ENCODE peak calls at places on chromosomes 11 and 22, in ten cellular contexts. D is HCT116, M is tibial nerve, E is upper lobe of left lung, F is spleen, T is Caco-2, P is esophagus squamous epithelium, R is neural progenitor cell, K is mucosa of descending colon, J is right lobe of liver. V is an unnamed sample. For H3K4me1, the result is how much of the 10 kb centered on the place peaks cover.

GRCh38 chr11:1485504-1485885 is 1.1 kb downstream of the MOB2 start:
- DNase-seq in T (no peak), D (no peak), R (no peak), M (no peak), J (peak), E (peak), K (peak), F (peak), P (no peak), V (no peak)

GRCh38 chr11:111422494-111423249 is 43.6 kb upstream of the POU2AF1 start:
- DNase-seq in D (peak), M (peak), E (peak), R (peak), K (no peak), F (peak), J (peak), T (peak), P (no peak), V (peak)

GRCh38 chr11:9254416-9254815 is 10.7 kb downstream of the DENND5A start:
- DNase-seq in K (no peak), M (no peak), D (no peak), T (no peak), F (no peak), P (no peak), E (no peak), R (no peak), J (no peak), V (no peak)

GRCh38 chr11:68750988-68751325 is 363 bp downstream of the TESMIN start:
- DNase-seq in P (no peak), D (no peak), R (no peak), K (no peak), M (no peak), E (peak), F (no peak), J (peak), T (peak), V (peak)

GRCh38 chr11:7955191-7955590 is 10.1 kb downstream of the NLRP10 start:
- DNase-seq in F (no peak), E (no peak), P (no peak), J (no peak), K (no peak), T (no peak), R (no peak), M (no peak), D (no peak), V (no peak)

GRCh38 chr11:20207781-20208621 is 47.7 kb upstream of the DBX1 start:
- DNase-seq in E (peak), J (no peak), F (no peak), M (no peak), P (no peak), K (no peak), R (peak), T (no peak), D (no peak), V (peak)

GRCh38 chr22:40533712-40534378 is 102.7 kb downstream of the MRTFA start:
- DNase-seq in F (no peak), T (no peak), P (no peak), M (peak), E (no peak), D (no peak), R (peak), J (no peak), K (no peak), V (no peak)

GRCh38 chr22:43817402-43817801 is 5.3 kb upstream of the EFCAB6 start:
- DNase-seq in T (no peak), D (no peak), P (no peak), J (no peak), F (no peak), K (no peak), R (no peak), M (no peak), E (no peak), V (no peak)

GRCh38 chr11:8309862-8310261 is 46.2 kb upstream of the LMO1 start:
- DNase-seq in M (no peak), F (no peak), R (no peak), K (no peak), E (no peak), D (no peak), P (no peak), T (peak), J (no peak), V (no peak)

GRCh38 chr22:49427341-49427740 is 400.3 kb downstream of the BRD1 start:
- DNase-seq in M (no peak), K (no peak), D (no peak), J (no peak), R (no peak), F (no peak), P (no peak), T (no peak), E (no peak), V (no peak)

GRCh38 chr11:26974068-26974790 is 19.7 kb upstream of the FIBIN start:
- DNase-seq in T (no peak), P (no peak), E (no peak), K (no peak), M (no peak), D (no peak), J (no peak), F (no peak), R (peak), V (no peak)

GRCh38 chr11:64608260-64608538 is 17.2 kb downstream of the SLC22A12 start:
- DNase-seq in K (no peak), R (no peak), T (no peak), D (no peak), F (no peak), J (no peak), P (no peak), E (no peak), M (no peak), V (no peak)

GRCh38 chr22:17057959-17058814 is 26.6 kb upstream of the IL17RA start:
- DNase-seq in J (peak), K (no peak), R (peak), F (no peak), M (peak), D (peak), T (peak), P (no peak), E (peak), V (peak)

GRCh38 chr11:94768602-94769511 is 701 bp downstream of the AMOTL1 start:
- DNase-seq in M (peak), D (no peak), K (no peak), F (peak), P (no peak), T (no peak), E (peak), R (peak), J (peak), V (peak)

GRCh38 chr11:1227551-1228182 is 4.8 kb downstream of the MUC5B start:
- DNase-seq in T (no peak), F (peak), K (no peak), D (no peak), M (no peak), P (no peak), J (peak), E (peak), R (no peak), V (peak)

GRCh38 chr11:6812391-6813005 is 13.0 kb upstream of the OR6A2 start:
- DNase-seq in R (peak), J (no peak), D (peak), P (no peak), F (no peak), K (no peak), E (no peak), T (peak), M (peak), V (peak)

GRCh38 chr22:50532353-50532700 is 2.5 kb upstream of the TYMP start:
- DNase-seq in J (no peak), M (no peak), P (no peak), R (peak), T (peak), F (no peak), K (peak), E (peak), D (no peak), V (no peak)

GRCh38 chr22:24230911-24231656 is 13.8 kb downstream of the GGT5 start:
- DNase-seq in P (no peak), K (no peak), F (peak), D (no peak), R (peak), M (no peak), E (peak), J (peak), T (no peak), V (peak)

GRCh38 chr11:75560644-75561043 is 1.4 kb upstream of the SERPINH1 start:
- DNase-seq in J (no peak), M (no peak), F (no peak), P (no peak), T (no peak), K (no peak), R (no peak), E (no peak), D (no peak), V (no peak)

GRCh38 chr22:48642550-48642949 is 1185.1 kb downstream of the BRD1 start:
- DNase-seq in M (no peak), F (no peak), K (no peak), P (no peak), D (no peak), J (no peak), T (no peak), R (no peak), E (no peak), V (no peak)

GRCh38 chr11:89521792-89522191 is 30.6 kb upstream of the NOX4 start:
- DNase-seq in R (no peak), E (no peak), F (no peak), D (no peak), J (no peak), P (no peak), K (no peak), T (no peak), M (no peak), V (no peak)

GRCh38 chr22:38843716-38844660 is at the start of gene NPTXR:
- DNase-seq in T (peak), K (no peak), D (no peak), M (no peak), R (peak), J (peak), F (no peak), E (peak), P (no peak), V (peak)

GRCh38 chr22:44033689-44034088 is 9.6 kb downstream of the PARVB start:
- DNase-seq in R (no peak), P (no peak), F (no peak), M (no peak), D (no peak), J (no peak), K (no peak), T (no peak), E (no peak), V (no peak)

GRCh38 chr11:28697920-28698827 is 590.0 kb downstream of the METTL15 start:
- DNase-seq in M (peak), J (peak), D (peak), T (peak), E (no peak), K (no peak), F (no peak), P (no peak), R (peak), V (peak)

GRCh38 chr11:59710136-59710847 is 3.4 kb downstream of the OR10V1 start:
- DNase-seq in P (no peak), J (no peak), F (no peak), T (no peak), K (no peak), D (no peak), M (no peak), R (no peak), E (no peak), V (no peak)

GRCh38 chr22:46971141-46971775 is 208.8 kb downstream of the TBC1D22A start:
- DNase-seq in F (no peak), P (no peak), T (no peak), R (peak), D (no peak), E (peak), J (peak), M (peak), K (no peak), V (peak)

GRCh38 chr11:2913029-2913431 is 16.2 kb downstream of the PHLDA2 start:
- DNase-seq in J (no peak), T (no peak), M (no peak), R (no peak), F (no peak), D (no peak), E (peak), K (no peak), P (no peak), V (peak)

GRCh38 chr11:42770444-42771065 is 541.2 kb upstream of the API5 start:
- DNase-seq in F (no peak), K (no peak), M (no peak), D (no peak), J (no peak), P (no peak), T (no peak), R (peak), E (no peak), V (peak)

GRCh38 chr11:79209540-79210266 is 231.1 kb downstream of the TENM4 start:
- DNase-seq in R (no peak), E (no peak), F (no peak), D (no peak), J (no peak), M (no peak), T (no peak), P (no peak), K (no peak), V (no peak)

GRCh38 chr22:30372915-30373314 is 14.3 kb downstream of the RNF215 start:
- DNase-seq in R (no peak), K (no peak), P (no peak), F (no peak), T (no peak), D (no peak), M (no peak), J (no peak), E (no peak), V (no peak)

GRCh38 chr11:65504671-65505433 is 6.0 kb downstream of the MALAT1 start:
- DNase-seq in D (no peak), P (no peak), F (no peak), J (no peak), M (no peak), R (no peak), T (no peak), K (peak), E (no peak), V (peak)

GRCh38 chr22:36737776-36738175 is 34.2 kb upstream of the CACNG2 start:
- DNase-seq in R (no peak), F (peak), K (peak), T (no peak), J (no peak), E (peak), M (peak), P (no peak), D (no peak), V (peak)
- H3K4me3 ChIP-seq in R (no peak), F (no peak), K (no peak), T (no peak), J (no peak), E (no peak), M (no peak), P (no peak), D (no peak), V (no peak)

GRCh38 chr22:25758316-25758715 is 16.3 kb downstream of the MYO18B start:
- DNase-seq in T (no peak), K (no peak), P (no peak), E (no peak), J (no peak), M (no peak), F (no peak), R (no peak), D (no peak), V (no peak)
- H3K4me1 ChIP-seq in T (under half), K (under half), P (under half), E (under half), J (under half), M (under half), F (under half), R (under half), D (under half), V (under half)

DNA sequence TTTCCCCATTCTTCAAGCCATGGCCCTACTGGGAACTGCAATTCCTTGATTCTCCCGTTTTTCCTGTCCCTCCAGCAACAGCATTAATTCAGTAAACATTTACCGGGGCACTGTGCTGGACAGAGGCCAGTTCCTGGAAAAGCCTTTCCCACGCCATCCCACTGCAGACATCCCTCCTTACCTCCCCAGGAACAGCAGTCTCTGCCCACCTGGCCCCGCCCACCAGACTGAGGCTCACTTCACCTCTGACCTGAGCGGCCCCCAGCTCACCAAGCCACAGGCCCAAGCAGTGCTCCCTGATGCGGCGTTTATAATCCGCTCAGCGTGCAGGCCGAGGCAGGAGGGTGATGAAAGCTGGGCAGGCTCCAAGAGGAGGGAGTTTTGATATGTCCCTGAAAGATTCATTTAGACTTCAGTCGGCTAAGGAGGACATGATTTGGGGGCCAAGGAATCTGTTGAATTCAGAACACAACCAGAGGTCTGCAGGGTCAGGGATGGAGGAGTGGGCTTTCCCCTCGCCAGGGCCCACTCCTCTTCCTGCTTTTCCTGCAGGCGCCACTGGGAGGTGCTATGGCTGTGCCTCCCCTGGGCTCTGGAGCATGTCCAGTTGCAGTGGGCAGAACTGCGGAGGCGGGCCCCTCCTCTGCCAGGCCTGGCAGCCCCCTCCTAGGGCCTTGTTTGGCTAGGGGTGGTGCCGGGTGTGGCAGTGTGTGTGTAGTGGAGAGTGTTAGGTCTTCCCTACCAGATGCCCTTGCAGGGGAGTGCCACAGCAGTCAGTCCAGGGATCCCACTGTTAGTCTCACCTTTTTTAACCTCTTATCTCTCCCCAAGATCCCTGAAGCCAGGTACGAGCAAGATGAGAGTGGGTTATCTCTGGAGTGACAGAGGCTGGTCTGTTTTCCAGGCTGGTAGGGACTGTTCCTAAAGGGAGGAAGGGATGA is 1.4 kb upstream of the TAGLN start:
- DNase-seq in F (no peak), D (no peak), R (peak), E (peak), M (no peak), P (no peak), K (no peak), T (no peak), J (no peak), V (peak)
- TF ChIP-seq CTCF in F (no peak), D (peak), R (peak), E (peak), M (no peak), P (no peak), K (peak), T (peak), J (no peak), V (peak)

DNA sequence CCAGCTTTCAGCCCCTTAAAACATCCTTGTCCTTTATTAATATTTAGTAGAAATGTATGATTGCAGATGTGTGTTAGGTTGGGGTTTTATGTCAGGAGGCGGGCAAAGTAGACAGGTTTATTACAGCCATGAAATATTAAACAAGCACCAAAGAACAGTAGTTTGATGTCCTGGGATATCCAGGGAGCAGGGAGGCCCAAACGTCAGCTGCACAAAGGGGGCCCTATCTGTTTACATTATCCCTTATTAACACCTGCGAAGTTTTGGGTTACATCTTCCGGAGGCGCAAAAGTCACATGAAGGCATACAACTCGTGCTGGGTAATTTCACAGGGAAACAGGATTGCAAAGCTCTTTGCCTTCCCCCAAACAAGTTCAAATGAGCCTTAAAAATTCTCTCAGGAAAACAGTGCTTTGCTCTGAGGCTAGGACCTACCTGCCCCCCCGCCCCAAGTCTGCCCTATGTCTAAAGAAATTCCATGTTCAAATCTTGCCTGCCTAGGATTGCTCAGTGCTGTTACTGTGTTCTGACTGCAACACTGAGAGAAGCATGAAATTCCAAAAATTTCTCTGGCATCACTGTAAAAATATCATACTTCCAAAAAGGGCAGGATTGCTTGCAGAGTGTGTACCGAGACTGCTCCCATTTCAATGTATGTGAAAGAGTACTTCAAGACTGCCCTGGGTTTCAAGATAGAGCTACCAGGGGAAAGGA is 8.9 kb downstream of the MN1 start:
- DNase-seq in K (no peak), R (no peak), E (no peak), J (no peak), F (no peak), P (no peak), D (no peak), T (no peak), M (no peak), V (no peak)
- H3K4me3 ChIP-seq in K (no peak), R (no peak), E (no peak), J (no peak), F (no peak), P (no peak), D (no peak), T (no peak), M (no peak), V (no peak)

DNA sequence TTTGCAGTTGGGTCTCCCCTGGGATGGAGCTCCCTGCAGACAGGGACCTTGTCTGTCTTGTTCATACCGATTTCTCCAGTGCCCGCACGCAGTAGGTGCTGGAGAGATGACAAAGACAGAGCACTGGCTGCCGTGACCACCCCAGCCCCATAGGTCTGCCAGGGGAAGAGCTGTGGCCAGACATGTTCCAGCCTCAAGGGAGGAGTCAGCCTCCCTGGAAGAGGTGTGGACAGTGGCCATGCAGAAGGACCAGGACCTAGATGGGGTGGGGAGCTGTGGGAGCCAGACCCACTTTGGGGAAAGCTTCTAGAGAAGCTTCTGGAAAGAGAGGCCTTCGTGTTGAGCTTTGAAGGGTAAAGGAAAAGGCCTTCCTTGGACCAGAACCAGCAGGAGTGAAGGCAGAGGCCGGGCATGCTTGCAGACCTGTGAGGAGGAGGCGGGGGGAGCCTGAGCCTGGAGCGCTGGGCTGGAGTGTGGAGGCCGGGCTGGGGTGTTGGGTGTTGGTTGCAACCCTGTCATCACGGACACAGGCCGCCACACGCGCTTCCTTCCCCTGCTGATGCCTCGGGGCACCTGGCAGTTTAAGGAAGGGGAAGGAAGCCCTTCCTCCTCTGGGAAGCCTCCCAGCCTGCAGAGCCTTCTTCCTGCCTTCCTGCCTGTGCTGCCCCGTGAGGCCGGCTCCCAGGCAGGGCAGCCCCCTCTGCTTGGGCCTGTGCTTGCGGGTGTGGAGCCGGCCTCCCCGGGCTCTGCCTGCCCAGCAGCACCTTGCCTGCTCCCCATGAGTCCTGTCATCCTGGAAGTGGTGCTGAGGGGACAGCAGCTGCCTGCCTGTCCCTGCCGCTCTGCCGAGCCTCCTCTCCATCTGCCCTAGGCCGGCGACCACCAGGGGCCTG is 12.3 kb downstream of the RELT start:
- DNase-seq in T (no peak), M (no peak), J (peak), D (no peak), E (peak), F (peak), R (peak), K (peak), P (no peak), V (peak)
- H3K4me1 ChIP-seq in T (under half), M (under half), J (under half), D (under half), E (half or more), F (half or more), R (under half), K (under half), P (under half), V (under half)

DNA sequence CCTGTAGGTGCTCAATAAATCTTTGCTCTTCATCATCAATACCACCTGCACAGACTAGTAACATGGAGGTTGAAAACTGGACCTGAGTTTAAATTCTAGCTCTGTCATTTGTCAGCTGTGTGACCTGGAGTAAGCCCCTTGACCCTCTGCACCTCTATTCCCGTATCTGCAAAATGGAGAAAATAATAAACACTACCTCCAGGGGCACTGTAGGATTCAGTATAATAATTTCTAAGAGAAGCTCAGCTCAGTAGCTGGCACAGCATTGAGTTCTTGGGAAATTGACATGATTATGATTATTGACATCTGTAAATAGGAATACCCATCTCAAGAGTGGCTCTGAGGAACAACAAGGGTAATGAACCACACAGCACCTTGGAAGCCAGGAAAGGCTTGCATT is 78.4 kb downstream of the MN1 start:
- DNase-seq in K (no peak), F (no peak), J (no peak), E (no peak), P (no peak), M (no peak), R (no peak), D (no peak), T (no peak), V (no peak)
- TF ChIP-seq CTCF in K (no peak), F (no peak), J (no peak), E (no peak), P (no peak), M (no peak), R (peak), D (peak), T (no peak), V (peak)

V was measured in endodermal cell.